ENCODE peak calls at places on chromosomes 6 and 20, in five cellular contexts. M, O, N, K and H are unnamed samples.
A peak's percentile ranks its signal among the peaks of the same experiment; 100 is the strongest.

GRCh38 chr6:21612067-21612745 is 18.7 kb downstream of the SOX4 start:
- DNase-seq in N (no peak), O (no peak), M (no peak), K (no peak), H (peak; percentile 79)

GRCh38 chr20:50561379-50562078 is 51.3 kb downstream of the PTPN1 start:
- DNase-seq in M (no peak), O (peak; percentile 98), N (peak; percentile 96), K (no peak), H (peak; percentile 93)

GRCh38 chr20:12086359-12086758 is 168.7 kb downstream of the BTBD3 start:
- DNase-seq in N (peak; percentile 15), K (no peak), O (no peak), M (no peak), H (no peak)

GRCh38 chr6:69398729-69399128 is 398.1 kb downstream of the LMBRD1 start:
- DNase-seq in M (no peak), O (no peak), N (no peak), K (no peak), H (peak; percentile 87)

GRCh38 chr6:105646391-105646867 is 243.5 kb upstream of the PREP start:
- DNase-seq in M (no peak), K (no peak), O (peak; percentile 6), N (peak; percentile 11), H (no peak)

GRCh38 chr20:24376523-24377085 is 92.8 kb upstream of the SYNDIG1 start:
- DNase-seq in K (no peak), O (no peak), M (no peak), N (no peak), H (no peak)

GRCh38 chr6:131631625-131632284 is 3.7 kb upstream of the MED23 start:
- DNase-seq in K (no peak), N (no peak), M (no peak), O (no peak), H (no peak)

GRCh38 chr6:168496139-168496840 is 55.3 kb downstream of the SMOC2 start:
- DNase-seq in N (no peak), M (no peak), O (no peak), K (no peak), H (no peak)

GRCh38 chr6:156889469-156889868 is 112.3 kb downstream of the ARID1B start:
- DNase-seq in O (no peak), M (no peak), K (no peak), N (no peak), H (no peak)

GRCh38 chr6:153705429-153705828 is 333.6 kb upstream of the OPRM1 start:
- DNase-seq in K (no peak), O (no peak), M (no peak), N (no peak), H (no peak)

GRCh38 chr20:910840-911770 is 5.0 kb downstream of the ANGPT4 start:
- DNase-seq in O (peak; percentile 50), N (no peak), K (no peak), M (no peak), H (no peak)

GRCh38 chr6:35804996-35805736 is at the start of gene LHFPL5:
- DNase-seq in O (no peak), M (peak; percentile 46), K (peak; percentile 87), N (no peak), H (peak; percentile 71)

GRCh38 chr20:2538356-2538755 is 2.0 kb downstream of the TMC2 start:
- DNase-seq in O (no peak), M (no peak), N (no peak), K (no peak), H (no peak)

GRCh38 chr6:42260972-42261371 is 43.3 kb upstream of the MRPS10 start:
- DNase-seq in O (peak; percentile 24), M (no peak), K (peak; percentile 34), N (no peak), H (peak; percentile 66)

GRCh38 chr20:17936791-17937687 is 31.6 kb downstream of the SNX5 start:
- DNase-seq in O (peak; percentile 53), N (peak; percentile 81), K (peak; percentile 51), M (peak; percentile 60), H (no peak)